ENCODE peak calls at places on chromosomes 13 and 19, in ten cellular contexts. H is lower lobe of right lung, B is AG04450, J is right atrium auricular region, W is pancreas, F is HAP-1, I is IMR-90, Y is gastrocnemius medialis, T is ascending aorta, O is breast epithelium. D is an unnamed sample.
A peak's percentile ranks its signal among the peaks of the same experiment; 100 is the strongest.

GRCh38 chr19:55451163-55451521 is 8.0 kb upstream of the SHISA7 start:
- DNase-seq in H (no peak), B (no peak), J (no peak), W (no peak), F (peak; percentile 40), I (no peak), Y (no peak), T (no peak), O (no peak), D (no peak)

GRCh38 chr19:14614099-14614412 is 31.2 kb downstream of the CLEC17A start:
- DNase-seq in H (peak; percentile 63), B (no peak), J (no peak), W (no peak), F (no peak), I (no peak), Y (no peak), T (no peak), O (no peak), D (no peak)

GRCh38 chr19:46202872-46203860 is 26.4 kb upstream of the IGFL1 start:
- DNase-seq in H (no peak), B (no peak), J (no peak), W (no peak), F (no peak), I (no peak), Y (no peak), T (no peak), O (no peak), D (peak; percentile 20)

GRCh38 chr19:51687791-51688664 is 5.1 kb upstream of the SPACA6 start:
- DNase-seq in H (peak; percentile 59), B (no peak), J (peak; percentile 82), W (no peak), F (peak; percentile 70), I (peak; percentile 44), Y (no peak), T (peak; percentile 84), O (peak; percentile 53), D (peak; percentile 62)

GRCh38 chr13:22765566-22765965 is 415.2 kb upstream of the SGCG start:
- DNase-seq in H (no peak), B (no peak), J (no peak), W (no peak), F (no peak), I (no peak), Y (no peak), T (no peak), O (no peak), D (no peak)

GRCh38 chr13:39835253-39835652 is 179.8 kb downstream of the COG6 start:
- DNase-seq in H (no peak), B (no peak), J (no peak), W (no peak), F (no peak), I (no peak), Y (no peak), T (no peak), O (no peak), D (peak; percentile 9)

GRCh38 chr19:6263306-6264076 is 16.3 kb downstream of the MLLT1 start:
- DNase-seq in H (no peak), B (no peak), J (no peak), W (peak; percentile 45), F (no peak), I (peak; percentile 38), Y (no peak), T (no peak), O (no peak), D (no peak)

GRCh38 chr19:55384576-55385235 is 614 bp upstream of the TMEM238 start:
- DNase-seq in H (peak; percentile 66), B (no peak), J (no peak), W (no peak), F (peak; percentile 70), I (no peak), Y (no peak), T (no peak), O (no peak), D (no peak)

GRCh38 chr19:18859676-18860301 is 28.0 kb downstream of the UPF1 start:
- DNase-seq in H (peak; percentile 36), B (no peak), J (no peak), W (no peak), F (no peak), I (no peak), Y (no peak), T (no peak), O (no peak), D (no peak)

GRCh38 chr13:113636266-113636963 is 21.6 kb downstream of the ATP4B start:
- DNase-seq in H (peak; percentile 9), B (no peak), J (no peak), W (peak; percentile 30), F (no peak), I (no peak), Y (no peak), T (no peak), O (no peak), D (no peak)

GRCh38 chr19:40217921-40218890 is at the start of gene TTC9B:
- DNase-seq in H (no peak), B (no peak), J (no peak), W (peak; percentile 61), F (peak; percentile 63), I (no peak), Y (no peak), T (no peak), O (no peak), D (no peak)

GRCh38 chr19:49415102-49415809 is 8.0 kb downstream of the PTH2 start:
- DNase-seq in H (no peak), B (no peak), J (no peak), W (no peak), F (no peak), I (no peak), Y (no peak), T (no peak), O (no peak), D (no peak)

GRCh38 chr19:40263440-40264313 is 21.5 kb downstream of the AKT2 start:
- DNase-seq in H (no peak), B (no peak), J (no peak), W (no peak), F (no peak), I (no peak), Y (no peak), T (no peak), O (no peak), D (no peak)

GRCh38 chr13:95100525-95101121 is 200.6 kb downstream of the ABCC4 start:
- DNase-seq in H (no peak), B (no peak), J (no peak), W (no peak), F (no peak), I (peak; percentile 77), Y (no peak), T (no peak), O (no peak), D (peak; percentile 97)

GRCh38 chr13:99875391-99875790 is 96.2 kb downstream of the ZIC5 start:
- DNase-seq in H (no peak), B (no peak), J (no peak), W (no peak), F (no peak), I (no peak), Y (no peak), T (no peak), O (no peak), D (no peak)

DNA sequence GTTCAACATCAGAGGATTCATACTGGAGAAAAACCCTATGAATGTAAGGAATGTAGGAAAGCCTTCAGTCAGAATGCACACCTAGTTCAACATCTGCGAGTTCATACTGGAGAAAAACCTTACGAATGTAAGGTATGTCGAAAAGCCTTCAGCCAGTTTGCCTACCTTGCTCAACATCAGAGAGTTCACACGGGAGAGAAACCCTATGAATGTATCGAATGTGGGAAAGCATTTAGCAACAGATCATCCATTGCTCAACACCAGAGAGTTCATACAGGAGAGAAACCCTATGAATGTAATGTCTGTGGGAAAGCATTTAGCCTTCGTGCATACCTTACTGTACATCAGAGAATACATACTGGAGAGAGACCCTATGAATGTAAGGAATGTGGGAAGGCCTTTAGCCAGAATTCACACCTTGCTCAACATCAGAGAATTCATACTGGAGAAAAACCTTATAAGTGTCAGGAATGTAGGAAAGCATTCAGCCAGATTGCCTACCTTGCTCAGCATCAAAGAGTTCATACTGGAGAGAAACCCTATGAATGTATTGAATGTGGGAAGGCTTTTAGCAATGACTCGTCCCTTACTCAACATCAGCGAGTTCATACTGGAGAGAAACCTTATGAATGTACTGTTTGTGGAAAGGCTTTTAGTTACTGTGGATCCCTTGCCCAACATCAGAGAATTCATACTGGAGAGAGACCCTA is 15.4 kb downstream of the ZNF570 start:
- DNase-seq in H (no peak), B (no peak), J (no peak), W (no peak), F (no peak), I (no peak), Y (no peak), T (no peak), O (no peak), D (no peak)
- H3K9me3 ChIP-seq in H (peaks cover 100% of the 10 kb centered on the region), B (peaks cover 46% of the 10 kb centered on the region), J (peaks cover 62% of the 10 kb centered on the region), W (peaks cover 26% of the 10 kb centered on the region), F (peaks cover 16% of the 10 kb centered on the region), I (peaks cover 56% of the 10 kb centered on the region), Y (peaks cover 10% of the 10 kb centered on the region), T (peaks cover 100% of the 10 kb centered on the region), O (peaks cover 86% of the 10 kb centered on the region), D (peaks cover 17% of the 10 kb centered on the region)

DNA sequence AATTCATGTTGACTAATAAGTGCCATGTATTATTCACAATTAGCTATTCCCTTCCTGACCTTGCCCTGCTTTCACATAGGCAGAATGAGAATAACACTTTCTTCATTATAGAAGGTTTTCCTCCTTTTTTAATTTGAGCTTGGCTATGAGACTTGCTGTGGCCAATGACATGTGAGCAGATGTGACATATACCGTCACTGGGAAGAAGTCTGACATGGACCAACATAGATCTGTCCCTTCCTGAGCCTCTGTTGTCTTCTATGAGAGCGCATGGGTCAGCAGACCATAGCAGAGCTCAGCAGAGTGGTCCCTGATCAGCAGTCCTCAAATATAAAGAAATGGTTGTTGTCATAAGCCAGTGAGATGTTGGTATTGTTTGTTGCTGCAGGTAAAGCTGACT is 163.9 kb downstream of the DACH1 start:
- DNase-seq in H (no peak), B (no peak), J (no peak), W (no peak), F (no peak), I (no peak), Y (no peak), T (no peak), O (no peak), D (no peak)
- H3K4me3 ChIP-seq in H (no peak overlapping the region), B (no peak overlapping the region), J (no peak overlapping the region), W (no peak overlapping the region), F (no peak overlapping the region), I (no peak overlapping the region), Y (no peak overlapping the region), T (no peak overlapping the region), O (no peak overlapping the region), D (no peak overlapping the region)

GRCh38 chr19:33828266-33829075 is 31.8 kb downstream of the KCTD15 start:
- DNase-seq in H (no peak), B (no peak), J (peak; percentile 32), W (no peak), F (no peak), I (no peak), Y (no peak), T (peak; percentile 48), O (peak; percentile 10), D (no peak)
- H3K9me3 ChIP-seq in H (no peaks in the 10 kb centered on the region), B (no peaks in the 10 kb centered on the region), J (no peaks in the 10 kb centered on the region), W (no peaks in the 10 kb centered on the region), F (no peaks in the 10 kb centered on the region), I (no peaks in the 10 kb centered on the region), Y (no peaks in the 10 kb centered on the region), T (no peaks in the 10 kb centered on the region), O (no peaks in the 10 kb centered on the region), D (no peaks in the 10 kb centered on the region)

DNA sequence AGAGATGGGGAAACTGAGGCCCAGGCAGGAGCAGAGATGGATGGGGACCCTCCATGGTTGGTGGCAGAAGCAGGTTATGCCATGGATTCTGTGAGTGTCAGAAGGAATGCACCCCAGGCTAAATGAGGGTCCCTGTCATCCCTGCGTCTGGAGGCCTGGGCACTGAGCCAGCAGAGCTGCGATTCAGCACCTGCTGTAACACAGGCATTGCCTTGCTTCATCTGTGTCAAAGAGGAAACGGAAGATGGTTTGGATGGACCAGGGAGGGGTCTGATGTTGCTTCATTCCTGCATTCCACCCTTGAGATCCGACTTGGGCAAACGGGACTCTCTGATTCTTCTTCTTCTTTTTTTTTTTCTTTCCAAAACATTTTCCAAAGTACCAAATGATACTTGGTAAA is 1.2 kb downstream of the C5AR1 start:
- DNase-seq in H (peak; percentile 84), B (no peak), J (no peak), W (no peak), F (peak; percentile 25), I (peak; percentile 21), Y (no peak), T (no peak), O (no peak), D (peak; percentile 55)
- H3K4me3 ChIP-seq in H (peak overlapping the region; percentile 46), B (no peak overlapping the region), J (peak overlapping the region; percentile 33), W (peak overlapping the region; percentile 20), F (no peak overlapping the region), I (no peak overlapping the region), Y (peak overlapping the region; percentile 14), T (peak overlapping the region; percentile 38), O (no peak overlapping the region), D (no peak overlapping the region)

D was measured in PC-3.